ENCODE peak calls at places on chromosomes 13 and 19, in six cellular contexts. A is IMR-90, W is mammary epithelial cell, H is Peyer's patch, N is ascending aorta, M is neural progenitor cell. V is an unnamed sample. For H3K36me3, the result is how much of the 10 kb centered on the place peaks cover.

GRCh38 chr19:41352609-41353465 is 885 bp downstream of the TGFB1 start:
- DNase-seq in A (peak), N (no peak), W (peak), H (peak), M (peak), V (no peak)

GRCh38 chr13:98941118-98941517 is 36.7 kb downstream of the DOCK9 start:
- DNase-seq in M (no peak), A (no peak), W (no peak), N (no peak), H (no peak), V (no peak)

GRCh38 chr13:66323695-66324094 is 906.4 kb downstream of the PCDH9 start:
- DNase-seq in W (no peak), M (no peak), N (no peak), H (no peak), A (no peak), V (no peak)

GRCh38 chr13:111093136-111093535 is 22.0 kb upstream of the ARHGEF7 start:
- DNase-seq in M (no peak), A (no peak), N (no peak), H (no peak), W (no peak), V (no peak)

GRCh38 chr13:35984776-35985453 is 146.3 kb downstream of the DCLK1 start:
- DNase-seq in W (no peak), H (no peak), N (no peak), A (no peak), M (peak), V (no peak)

GRCh38 chr13:31000889-31001288 is 68.4 kb downstream of the TEX26 start:
- DNase-seq in A (no peak), H (no peak), W (no peak), M (no peak), N (no peak), V (no peak)

GRCh38 chr13:22596157-22596863 is 584.5 kb upstream of the SGCG start:
- DNase-seq in N (no peak), M (no peak), W (no peak), A (no peak), H (no peak), V (no peak)

GRCh38 chr19:19257836-19258588 is 15.1 kb downstream of the TM6SF2 start:
- DNase-seq in W (no peak), M (no peak), A (no peak), N (no peak), H (no peak), V (no peak)

GRCh38 chr19:53294786-53295441 is 27.4 kb upstream of the VN1R4 start:
- DNase-seq in W (peak), M (peak), H (no peak), N (no peak), A (no peak), V (no peak)

GRCh38 chr19:1956868-1957492 is 16.0 kb downstream of the CSNK1G2 start:
- DNase-seq in N (no peak), W (no peak), A (no peak), M (peak), H (no peak), V (no peak)

GRCh38 chr13:52070929-52071523 is 46.5 kb downstream of the UTP14C start:
- DNase-seq in H (no peak), W (peak), N (no peak), M (no peak), A (peak), V (no peak)

GRCh38 chr13:39273953-39274352 is 235.7 kb downstream of the NHLRC3 start:
- DNase-seq in N (no peak), W (no peak), A (no peak), M (peak), H (no peak), V (no peak)

GRCh38 chr13:44051405-44051804 is 171.7 kb downstream of the LACC1 start:
- DNase-seq in A (no peak), N (no peak), M (no peak), H (no peak), W (no peak), V (no peak)
- H3K4me3 ChIP-seq in A (no peak), N (no peak), M (no peak), H (no peak), W (no peak), V (no peak)

DNA sequence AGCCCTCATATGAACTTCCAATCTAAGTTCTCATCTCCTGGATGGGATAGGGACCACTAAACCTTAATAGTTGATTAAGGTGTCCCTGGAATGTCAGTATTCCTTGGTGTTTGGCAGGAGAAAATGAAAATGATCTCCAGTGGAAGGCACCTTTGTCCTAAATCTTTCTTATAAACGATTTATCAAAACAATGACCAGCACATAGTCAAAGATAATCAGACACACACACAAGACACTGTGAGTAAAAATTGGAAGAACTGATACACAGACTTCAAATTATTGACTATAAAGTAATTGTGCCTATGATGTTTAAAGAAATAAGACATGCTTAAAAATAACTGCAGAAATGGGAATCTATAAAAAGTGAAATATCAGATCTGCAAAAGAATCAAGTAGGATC is 13.7 kb downstream of the CEBPA start:
- DNase-seq in H (no peak), M (no peak), N (no peak), A (no peak), W (no peak), V (no peak)
- H3K36me3 ChIP-seq in H (under half), M (under half), N (under half), A (under half), W (under half), V (under half)

DNA sequence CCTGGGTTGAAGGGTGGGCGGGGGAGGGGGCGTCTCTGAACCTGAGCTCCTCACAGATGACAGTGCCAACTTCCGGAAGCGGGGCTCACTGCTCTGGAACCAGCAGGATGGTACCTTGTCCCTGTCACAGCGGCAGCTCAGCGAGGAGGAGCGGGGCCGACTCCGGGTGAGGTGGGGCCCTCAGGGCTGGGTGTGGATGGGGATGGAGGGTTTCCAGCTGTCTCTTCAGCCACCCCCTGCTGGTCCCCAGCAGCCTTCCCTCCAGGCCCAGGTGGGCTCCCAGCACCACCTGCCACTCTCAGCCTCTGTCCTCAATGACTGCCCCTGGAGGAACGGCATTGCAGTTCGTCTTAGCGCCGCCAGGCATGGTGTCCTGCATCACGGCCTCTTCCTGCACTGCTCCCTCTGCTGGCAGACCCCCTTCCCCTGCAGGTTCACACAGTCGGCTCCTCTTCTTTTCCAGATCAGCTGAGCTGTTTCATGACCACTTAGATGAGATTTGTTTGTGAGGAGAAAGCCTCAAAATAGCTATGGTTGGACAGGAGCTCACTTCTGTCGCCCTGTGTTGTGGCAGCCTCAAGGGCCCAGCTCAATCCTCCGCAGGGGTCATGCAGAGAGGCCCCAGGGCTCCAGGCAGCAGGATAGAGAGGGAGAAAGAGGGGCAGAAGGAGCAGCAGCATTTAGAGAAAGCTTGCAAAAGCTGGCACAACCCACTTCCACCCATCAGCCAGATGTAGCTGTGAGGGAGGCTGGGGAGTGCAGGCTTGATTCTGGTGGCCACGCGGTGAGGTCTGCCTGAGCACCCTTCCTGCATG is 2.5 kb upstream of the GARIN5A start:
- DNase-seq in W (peak), A (peak), H (no peak), M (peak), N (no peak), V (no peak)
- TF ChIP-seq CTCF in W (peak), A (peak), H (peak), M (peak), N (no peak), V (peak)

DNA sequence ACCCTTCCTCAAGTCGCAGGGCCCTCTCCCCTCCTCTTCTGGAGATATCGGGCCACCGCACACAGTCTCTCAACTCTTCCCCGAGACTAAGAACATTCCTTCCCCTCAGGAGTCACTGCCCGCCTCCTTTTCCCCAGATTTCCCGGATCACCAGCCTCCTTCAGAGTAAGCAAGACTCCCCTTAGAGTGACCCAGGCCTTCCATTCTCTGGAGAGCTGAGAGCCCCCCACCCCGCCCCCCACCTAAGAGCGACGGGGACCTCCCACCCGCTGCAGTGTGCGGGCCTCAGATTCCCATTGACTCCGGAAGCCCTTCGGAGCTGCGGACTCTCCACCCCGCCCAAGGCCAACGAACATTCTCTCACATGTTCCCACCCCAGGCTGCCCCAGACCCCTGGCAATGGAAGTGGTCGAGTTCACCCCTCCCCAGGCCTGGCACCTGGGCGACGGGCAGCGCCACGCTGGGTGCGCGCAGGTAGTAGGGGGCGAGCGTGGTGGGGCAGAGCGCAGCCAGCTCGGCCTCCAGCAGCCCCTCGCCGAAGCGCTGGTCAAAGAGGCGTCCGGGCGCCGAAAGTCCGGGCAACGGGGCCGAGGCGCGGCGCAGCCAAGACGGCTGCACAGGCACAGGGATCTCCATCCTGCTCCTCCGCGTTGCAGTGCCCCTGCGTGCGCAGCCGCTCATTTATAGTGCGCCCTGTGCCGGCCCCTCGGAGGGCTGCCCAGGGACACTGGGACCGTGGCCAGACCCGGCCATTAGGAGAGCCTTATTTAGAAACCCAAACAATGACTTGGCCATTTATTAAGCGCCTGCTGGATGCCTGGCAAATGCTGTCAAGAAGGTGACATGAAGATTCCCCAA is at the start of gene HSPB6:
- DNase-seq in H (no peak), A (peak), M (peak), W (no peak), N (no peak), V (no peak)
- H3K4me3 ChIP-seq in H (peak), A (peak), M (peak), W (peak), N (peak), V (peak)

GRCh38 chr13:113591750-113592149 is 7.2 kb downstream of the TFDP1 start:
- DNase-seq in A (no peak), H (peak), W (no peak), M (no peak), N (no peak), V (no peak)
- H3K36me3 ChIP-seq in A (under half), H (under half), W (under half), M (under half), N (under half), V (under half)

GRCh38 chr19:56217039-56217949 is 15.2 kb downstream of the ZSCAN5C start:
- DNase-seq in W (peak), A (peak), H (no peak), M (peak), N (no peak), V (no peak)
- TF ChIP-seq CTCF in W (no peak), A (no peak), H (no peak), M (no peak), N (no peak), V (no peak)

V was measured in kidney epithelial cell.